ENCODE peak calls at places on chromosomes 2 and 18, in seven cellular contexts. One of them, this sample, is unnamed.

GRCh38 chr2:74293191-74294065 is 49.8 kb downstream of the SLC4A5 start:
- DNase-seq in PC-3: no peak
- DNase-seq in NCI-H1694 treated with DMSO at 0.1 percent for 48 hours: no peak
- DNase-seq in A549: no peak
- DNase-seq in SW480: no peak
- DNase-seq in trophoblast cell: no peak
- DNase-seq in IMR-90: peak
- DNase-seq in this sample: no peak

GRCh38 chr2:204024503-204024902 is 87.9 kb downstream of the ICOS start:
- DNase-seq in PC-3: peak
- DNase-seq in trophoblast cell: peak
- DNase-seq in IMR-90: peak
- DNase-seq in NCI-H1694 treated with DMSO at 0.1 percent for 48 hours: peak
- DNase-seq in A549: peak
- DNase-seq in SW480: peak
- DNase-seq in this sample: peak

GRCh38 chr2:111194835-111195621 is 74.3 kb downstream of the BCL2L11 start:
- DNase-seq in A549: peak
- DNase-seq in IMR-90: no peak
- DNase-seq in SW480: peak
- DNase-seq in trophoblast cell: no peak
- DNase-seq in PC-3: no peak
- DNase-seq in NCI-H1694 treated with DMSO at 0.1 percent for 48 hours: no peak
- DNase-seq in this sample: no peak

GRCh38 chr2:64345998-64346397 is 108.0 kb upstream of the LGALSL start:
- DNase-seq in PC-3: peak
- DNase-seq in NCI-H1694 treated with DMSO at 0.1 percent for 48 hours: no peak
- DNase-seq in A549: no peak
- DNase-seq in IMR-90: no peak
- DNase-seq in SW480: no peak
- DNase-seq in trophoblast cell: no peak
- DNase-seq in this sample: no peak

GRCh38 chr2:130963058-130963848 is 126.5 kb downstream of the ARHGEF4 start:
- DNase-seq in NCI-H1694 treated with DMSO at 0.1 percent for 48 hours: no peak
- DNase-seq in trophoblast cell: peak
- DNase-seq in A549: no peak
- DNase-seq in PC-3: no peak
- DNase-seq in SW480: no peak
- DNase-seq in IMR-90: no peak
- DNase-seq in this sample: no peak

GRCh38 chr2:201517094-201517493 is 65.6 kb downstream of the STRADB start:
- DNase-seq in IMR-90: peak
- DNase-seq in SW480: no peak
- DNase-seq in trophoblast cell: peak
- DNase-seq in PC-3: no peak
- DNase-seq in NCI-H1694 treated with DMSO at 0.1 percent for 48 hours: no peak
- DNase-seq in A549: no peak
- DNase-seq in this sample: peak

GRCh38 chr18:64330161-64330560 is 181.3 kb upstream of the LINC00305 start:
- DNase-seq in A549: peak
- DNase-seq in NCI-H1694 treated with DMSO at 0.1 percent for 48 hours: no peak
- DNase-seq in SW480: no peak
- DNase-seq in trophoblast cell: peak
- DNase-seq in PC-3: peak
- DNase-seq in IMR-90: no peak
- DNase-seq in this sample: no peak

GRCh38 chr2:38147333-38148121 is 71.6 kb upstream of the CYP1B1 start:
- DNase-seq in IMR-90: peak
- DNase-seq in PC-3: peak
- DNase-seq in trophoblast cell: no peak
- DNase-seq in NCI-H1694 treated with DMSO at 0.1 percent for 48 hours: no peak
- DNase-seq in SW480: no peak
- DNase-seq in A549: no peak
- DNase-seq in this sample: no peak

GRCh38 chr2:232336241-232336736 is 42.3 kb upstream of the ALPP start:
- DNase-seq in A549: no peak
- DNase-seq in SW480: no peak
- DNase-seq in trophoblast cell: no peak
- DNase-seq in PC-3: no peak
- DNase-seq in IMR-90: no peak
- DNase-seq in NCI-H1694 treated with DMSO at 0.1 percent for 48 hours: no peak
- DNase-seq in this sample: no peak

GRCh38 chr2:173205375-173205774 is 129.7 kb downstream of the MAP3K20 start:
- DNase-seq in PC-3: no peak
- DNase-seq in trophoblast cell: no peak
- DNase-seq in NCI-H1694 treated with DMSO at 0.1 percent for 48 hours: no peak
- DNase-seq in SW480: no peak
- DNase-seq in IMR-90: peak
- DNase-seq in A549: no peak
- DNase-seq in this sample: no peak

GRCh38 chr2:172726172-172726735 is 9.4 kb upstream of the RAPGEF4 start:
- DNase-seq in A549: peak
- DNase-seq in IMR-90: peak
- DNase-seq in PC-3: no peak
- DNase-seq in trophoblast cell: no peak
- DNase-seq in NCI-H1694 treated with DMSO at 0.1 percent for 48 hours: no peak
- DNase-seq in SW480: peak
- DNase-seq in this sample: no peak

GRCh38 chr2:28528206-28528605 is 32.3 kb downstream of the PLB1 start:
- DNase-seq in trophoblast cell: no peak
- DNase-seq in IMR-90: no peak
- DNase-seq in A549: no peak
- DNase-seq in SW480: no peak
- DNase-seq in NCI-H1694 treated with DMSO at 0.1 percent for 48 hours: no peak
- DNase-seq in PC-3: no peak
- DNase-seq in this sample: no peak

GRCh38 chr2:54629914-54630609 is 93.4 kb upstream of the EML6 start:
- DNase-seq in trophoblast cell: peak
- DNase-seq in SW480: no peak
- DNase-seq in IMR-90: peak
- DNase-seq in A549: peak
- DNase-seq in NCI-H1694 treated with DMSO at 0.1 percent for 48 hours: no peak
- DNase-seq in PC-3: peak
- DNase-seq in this sample: peak

GRCh38 chr2:74985983-74986382 is 27.5 kb downstream of the POLE4 start:
- DNase-seq in NCI-H1694 treated with DMSO at 0.1 percent for 48 hours: no peak
- DNase-seq in PC-3: no peak
- DNase-seq in trophoblast cell: no peak
- DNase-seq in SW480: no peak
- DNase-seq in IMR-90: no peak
- DNase-seq in A549: no peak
- DNase-seq in this sample: no peak

GRCh38 chr2:223008936-223009335 is 43.1 kb upstream of the KCNE4 start:
- DNase-seq in SW480: no peak
- DNase-seq in IMR-90: no peak
- DNase-seq in trophoblast cell: no peak
- DNase-seq in NCI-H1694 treated with DMSO at 0.1 percent for 48 hours: no peak
- DNase-seq in PC-3: no peak
- DNase-seq in A549: no peak
- DNase-seq in this sample: no peak

GRCh38 chr2:199757466-199757865 is 93.5 kb downstream of the FTCDNL1 start:
- DNase-seq in SW480: no peak
- DNase-seq in PC-3: no peak
- DNase-seq in IMR-90: no peak
- DNase-seq in A549: no peak
- DNase-seq in trophoblast cell: no peak
- DNase-seq in NCI-H1694 treated with DMSO at 0.1 percent for 48 hours: peak
- DNase-seq in this sample: no peak

GRCh38 chr18:48543228-48543627 is 4.4 kb downstream of the CTIF start:
- DNase-seq in SW480: peak
- DNase-seq in PC-3: peak
- DNase-seq in IMR-90: no peak
- DNase-seq in A549: no peak
- DNase-seq in NCI-H1694 treated with DMSO at 0.1 percent for 48 hours: no peak
- DNase-seq in trophoblast cell: no peak
- DNase-seq in this sample: no peak